ENCODE peak calls at places on chromosomes 16 and 17, in seven cellular contexts. J, Y, Z, I, K, X and H are unnamed samples. For H3K36me3, the result is how much of the 10 kb centered on the place peaks cover.

GRCh38 chr16:9384141-9384540 is 292.7 kb downstream of the HAPSTR1 start:
- DNase-seq in I (no peak), Z (no peak), K (no peak), X (no peak), Y (no peak), J (no peak), H (no peak)

GRCh38 chr17:29613856-29614255 is 8.9 kb downstream of the CORO6 start:
- DNase-seq in Z (no peak), I (no peak), K (no peak), Y (no peak), J (no peak), X (no peak), H (no peak)

GRCh38 chr17:61380836-61381525 is 18.7 kb upstream of the TBX2 start:
- DNase-seq in K (no peak), J (no peak), Z (no peak), X (no peak), I (no peak), Y (no peak), H (no peak)

GRCh38 chr17:56119191-56119590 is 34.1 kb upstream of the ANKFN1 start:
- DNase-seq in K (no peak), J (no peak), Y (no peak), X (no peak), I (no peak), Z (no peak), H (no peak)

GRCh38 chr16:1770328-1771071 is 843 bp downstream of the NME3 start:
- DNase-seq in X (no peak), Y (peak), K (peak), Z (peak), J (peak), I (peak), H (peak)

GRCh38 chr16:27404163-27404823 is 2.3 kb downstream of the IL21R start:
- DNase-seq in X (no peak), I (no peak), Y (no peak), Z (no peak), J (no peak), K (no peak), H (no peak)

GRCh38 chr16:53207810-53208752 is 153.3 kb downstream of the CHD9 start:
- DNase-seq in X (peak), I (peak), Y (peak), Z (peak), K (peak), J (no peak), H (peak)

GRCh38 chr16:29231231-29231630 is 175.3 kb downstream of the NPIPB11 start:
- DNase-seq in J (peak), Z (no peak), X (no peak), K (peak), Y (no peak), I (no peak), H (peak)

GRCh38 chr16:77993586-77993985 is 28.8 kb upstream of the CLEC3A start:
- DNase-seq in Z (no peak), I (peak), Y (no peak), K (no peak), X (no peak), J (no peak), H (no peak)

GRCh38 chr17:66115246-66115645 is 76.7 kb downstream of the CEP112 start:
- DNase-seq in J (no peak), I (no peak), Z (no peak), X (no peak), Y (no peak), K (no peak), H (peak)

GRCh38 chr17:42670199-42670924 is 6.4 kb downstream of the PLEKHH3 start:
- DNase-seq in I (no peak), K (peak), X (no peak), Z (no peak), J (no peak), Y (no peak), H (no peak)
- H3K4me3 ChIP-seq in I (peak), K (peak), X (no peak), Z (no peak), J (no peak), Y (no peak), H (no peak)

GRCh38 chr16:50719401-50720337 is 22.2 kb upstream of the CYLD start:
- DNase-seq in J (no peak), Z (no peak), K (no peak), I (peak), Y (no peak), X (no peak), H (no peak)
- H3K27ac ChIP-seq in J (no peak), Z (no peak), K (no peak), I (no peak), Y (no peak), X (no peak), H (no peak)

DNA sequence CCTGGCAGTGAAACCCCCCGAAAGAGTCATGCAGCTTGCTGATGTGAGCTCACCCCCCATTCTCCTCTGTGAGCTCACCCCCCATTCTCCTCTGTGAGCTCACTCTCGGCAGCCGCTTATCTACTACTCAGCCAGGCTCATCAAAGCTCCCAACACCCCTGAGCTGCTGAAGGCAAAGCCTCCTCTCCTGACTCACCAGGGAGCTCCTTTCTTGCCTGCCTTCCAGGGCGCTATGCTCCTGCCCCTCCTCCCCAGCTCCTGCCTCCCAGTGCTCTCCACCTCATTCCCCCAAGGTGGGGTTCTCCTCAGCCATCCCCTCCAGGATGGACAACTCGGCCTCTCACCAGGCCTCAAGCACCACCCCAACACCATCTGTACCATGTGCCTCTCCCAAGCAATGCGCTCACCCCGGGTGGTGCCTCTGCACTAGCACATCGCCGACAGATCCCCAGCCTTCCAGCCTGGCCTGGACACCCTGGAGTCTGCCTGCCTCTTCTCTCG is 27.7 kb upstream of the FAAP100 start:
- DNase-seq in K (no peak), J (no peak), Y (no peak), I (no peak), X (no peak), Z (no peak), H (no peak)
- H3K36me3 ChIP-seq in K (under half), J (half or more), Y (half or more), I (under half), X (under half), Z (under half), H (under half)

DNA sequence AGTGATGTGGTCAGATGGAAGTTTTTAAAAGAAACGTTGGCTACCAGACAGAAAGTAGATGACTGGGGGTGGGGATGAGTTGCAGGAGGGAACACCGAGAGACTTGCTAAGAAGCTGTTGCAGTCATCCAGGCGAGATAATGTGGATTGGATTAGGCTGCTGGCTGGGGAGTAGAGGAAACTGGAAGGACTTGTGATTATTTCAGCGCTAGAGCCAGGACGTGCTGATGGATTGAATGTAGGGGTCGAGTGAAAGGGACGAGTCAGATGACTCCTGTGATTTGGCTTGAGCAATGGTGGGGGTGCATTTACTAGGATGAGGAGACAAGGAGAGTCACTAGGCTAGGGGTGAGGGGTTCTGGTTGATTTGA is 88.5 kb downstream of the CLEC16A start:
- DNase-seq in I (no peak), J (no peak), X (no peak), K (peak), Y (peak), Z (peak), H (peak)
- H3K4me3 ChIP-seq in I (no peak), J (no peak), X (no peak), K (no peak), Y (no peak), Z (no peak), H (no peak)

GRCh38 chr17:59368218-59368857 is 36.9 kb downstream of the YPEL2 start:
- DNase-seq in I (no peak), X (no peak), Z (no peak), J (no peak), K (no peak), Y (no peak), H (no peak)

GRCh38 chr17:59366773-59367656 is 35.6 kb downstream of the YPEL2 start:
- DNase-seq in J (peak), I (peak), K (no peak), Y (no peak), X (no peak), Z (peak), H (no peak)

GRCh38 chr17:59366040-59366757 is 34.7 kb downstream of the YPEL2 start:
- DNase-seq in I (no peak), Z (no peak), K (peak), Y (peak), J (no peak), X (no peak), H (no peak)

GRCh38 chr17:59369026-59369724 is 37.7 kb downstream of the YPEL2 start:
- DNase-seq in K (no peak), I (no peak), Y (no peak), J (no peak), X (no peak), Z (peak), H (peak)

DNA sequence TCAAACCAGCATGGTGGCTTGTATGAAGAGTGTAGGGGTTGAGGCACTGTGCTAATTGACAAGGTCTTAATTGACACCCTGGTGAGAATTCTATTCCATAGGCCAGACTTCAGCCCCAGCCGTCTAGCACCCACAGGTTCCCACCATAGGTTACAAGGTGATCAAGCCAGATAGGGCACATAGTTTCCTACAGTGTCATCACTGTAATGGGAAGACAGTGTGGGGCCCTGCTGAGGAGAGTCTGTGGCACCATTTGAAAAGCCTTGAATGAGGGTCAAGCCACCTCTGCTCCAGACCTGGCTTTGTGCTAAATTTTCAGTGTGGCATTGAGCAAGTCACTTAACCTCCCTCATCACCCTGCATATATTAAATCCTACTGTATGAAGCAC is 36.2 kb downstream of the YPEL2 start:
- DNase-seq in K (no peak), Z (no peak), I (no peak), Y (no peak), J (no peak), X (no peak), H (no peak)
- H3K27ac ChIP-seq in K (peak), Z (peak), I (peak), Y (no peak), J (peak), X (no peak), H (peak)